ENCODE peak calls at places on chromosomes 7 and 10, in ten cellular contexts. P is HT1080; K is activated CD8-positive, alpha-beta memory T cell treated with anti-CD3 and anti-CD28 coated beads, Interleukin-2, amount 50 U/mL, for 48 hours; L is skeletal muscle cell; W is pons; H is nucleus accumbens; U is endothelial cell; G is EL; E is activated T-cell treated with anti-CD3 and anti-CD28 coated beads for 1 hour; D is CD4-positive, alpha-beta T cell. V is an unnamed sample.

GRCh38 chr7:96004598-96004997 is 232.2 kb downstream of the DYNC1I1 start:
- DNase-seq in P (no peak), K (no peak), L (peak), W (peak), H (no peak), U (no peak), G (no peak), E (no peak), D (no peak), V (no peak)

GRCh38 chr7:25951414-25952276 is 200.4 kb upstream of the NFE2L3 start:
- DNase-seq in P (no peak), K (peak), L (no peak), W (no peak), H (no peak), U (peak), G (peak), E (no peak), D (no peak), V (peak)

GRCh38 chr10:4359003-4359402 is 467.0 kb upstream of the AKR1E2 start:
- DNase-seq in P (no peak), K (no peak), L (peak), W (no peak), H (no peak), U (no peak), G (no peak), E (no peak), D (no peak), V (peak)

GRCh38 chr7:131251371-131251770 is 76.3 kb upstream of the MKLN1 start:
- DNase-seq in P (no peak), K (no peak), L (no peak), W (no peak), H (no peak), U (no peak), G (no peak), E (no peak), D (no peak), V (no peak)

GRCh38 chr7:137304624-137305235 is 38.8 kb downstream of the PTN start:
- DNase-seq in P (no peak), K (no peak), L (no peak), W (peak), H (no peak), U (no peak), G (no peak), E (no peak), D (no peak), V (no peak)

GRCh38 chr10:68301790-68302502 is 29.9 kb upstream of the HNRNPH3 start:
- DNase-seq in P (peak), K (no peak), L (peak), W (peak), H (no peak), U (no peak), G (peak), E (no peak), D (no peak), V (no peak)

GRCh38 chr7:34067406-34067805 is 162.1 kb downstream of the BMPER start:
- DNase-seq in P (no peak), K (no peak), L (no peak), W (no peak), H (no peak), U (no peak), G (no peak), E (no peak), D (no peak), V (peak)

GRCh38 chr7:81803267-81803666 is 33.4 kb upstream of the HGF start:
- DNase-seq in P (no peak), K (no peak), L (no peak), W (no peak), H (no peak), U (no peak), G (no peak), E (no peak), D (no peak), V (no peak)

GRCh38 chr7:155598810-155599210 is 45.7 kb upstream of the RBM33 start:
- DNase-seq in P (peak), K (peak), L (peak), W (peak), H (peak), U (peak), G (peak), E (peak), D (peak), V (peak)

GRCh38 chr7:127187740-127188139 is 65.0 kb downstream of the GRM8 start:
- DNase-seq in P (no peak), K (no peak), L (no peak), W (no peak), H (no peak), U (no peak), G (no peak), E (no peak), D (no peak), V (no peak)

GRCh38 chr10:33914746-33915145 is 580.3 kb upstream of the NRP1 start:
- DNase-seq in P (no peak), K (no peak), L (no peak), W (no peak), H (no peak), U (no peak), G (no peak), E (no peak), D (no peak), V (no peak)

GRCh38 chr7:13016633-13017324 is 329.3 kb downstream of the ARL4A start:
- DNase-seq in P (peak), K (no peak), L (no peak), W (no peak), H (no peak), U (no peak), G (no peak), E (no peak), D (no peak), V (no peak)

GRCh38 chr10:70528726-70529362 is 50.3 kb downstream of the PALD1 start:
- DNase-seq in P (peak), K (no peak), L (no peak), W (no peak), H (no peak), U (no peak), G (peak), E (no peak), D (no peak), V (peak)

GRCh38 chr10:108393111-108393510 is 1228.6 kb upstream of the SORCS1 start:
- DNase-seq in P (peak), K (no peak), L (peak), W (no peak), H (no peak), U (no peak), G (peak), E (no peak), D (no peak), V (no peak)

GRCh38 chr10:91378061-91378460 is 32.1 kb upstream of the HECTD2 start:
- DNase-seq in P (peak), K (no peak), L (no peak), W (no peak), H (no peak), U (no peak), G (peak), E (no peak), D (no peak), V (no peak)

GRCh38 chr10:120514035-120514620 is 57.1 kb downstream of the PLPP4 start:
- DNase-seq in P (no peak), K (no peak), L (no peak), W (no peak), H (no peak), U (peak), G (peak), E (no peak), D (no peak), V (peak)

GRCh38 chr7:35831208-35831607 is 30.4 kb downstream of the SEPTIN7 start:
- DNase-seq in P (no peak), K (no peak), L (no peak), W (no peak), H (no peak), U (no peak), G (peak), E (no peak), D (no peak), V (no peak)

GRCh38 chr10:69865450-69865849 is 63.7 kb downstream of the COL13A1 start:
- DNase-seq in P (no peak), K (no peak), L (no peak), W (no peak), H (no peak), U (no peak), G (no peak), E (no peak), D (no peak), V (peak)

GRCh38 chr7:78562191-78562590 is 763.6 kb downstream of the PHTF2 start:
- DNase-seq in P (no peak), K (no peak), L (no peak), W (no peak), H (no peak), U (no peak), G (no peak), E (no peak), D (no peak), V (no peak)

GRCh38 chr7:55571534-55572377 is 546 bp downstream of the VOPP1 start:
- DNase-seq in P (peak), K (peak), L (no peak), W (no peak), H (no peak), U (peak), G (peak), E (peak), D (peak), V (peak)

GRCh38 chr10:67764012-67764822 is 68.2 kb upstream of the CTNNA3 start:
- DNase-seq in P (peak), K (peak), L (peak), W (peak), H (peak), U (peak), G (peak), E (peak), D (peak), V (peak)